ENCODE peak calls at places on chromosomes 12 and 14, in five cellular contexts. X, M, V, G and J are unnamed samples.

GRCh38 chr12:110254971-110255540 is 26.0 kb upstream of the ATP2A2 start:
- DNase-seq in X (no peak), M (no peak), V (no peak), G (no peak), J (no peak)

GRCh38 chr12:118743896-118744700 is 237.2 kb upstream of the SRRM4 start:
- DNase-seq in X (no peak), M (no peak), V (no peak), G (no peak), J (no peak)

GRCh38 chr12:55955800-55956508 is 9.9 kb downstream of the PMEL start:
- DNase-seq in X (no peak), M (no peak), V (no peak), G (no peak), J (no peak)

GRCh38 chr14:68961781-68962584 is 17.1 kb downstream of the ACTN1 start:
- DNase-seq in X (no peak), M (no peak), V (no peak), G (no peak), J (no peak)

GRCh38 chr12:131091976-131092691 is 138.4 kb downstream of the ADGRD1 start:
- DNase-seq in X (peak; percentile 30), M (no peak), V (no peak), G (no peak), J (no peak)

GRCh38 chr12:117109943-117110342 is 10.7 kb upstream of the TESC start:
- DNase-seq in X (no peak), M (no peak), V (no peak), G (no peak), J (no peak)

GRCh38 chr14:77458249-77458950 is 507 bp downstream of the AHSA1 start:
- DNase-seq in X (peak; percentile 50), M (peak; percentile 23), V (no peak), G (peak; percentile 14), J (no peak)

GRCh38 chr12:121711925-121712461 is 559 bp upstream of the TMEM120B start:
- DNase-seq in X (peak; percentile 50), M (no peak), V (peak; percentile 48), G (no peak), J (peak; percentile 41)

GRCh38 chr14:53183611-53184010 is 30.5 kb upstream of the DDHD1 start:
- DNase-seq in X (no peak), M (no peak), V (no peak), G (no peak), J (no peak)

GRCh38 chr14:69332782-69333395 is 65.2 kb downstream of the ERH start:
- DNase-seq in X (no peak), M (no peak), V (no peak), G (no peak), J (no peak)

GRCh38 chr14:86012391-86012790 is 482.4 kb downstream of the FLRT2 start:
- DNase-seq in X (no peak), M (no peak), V (no peak), G (no peak), J (no peak)

GRCh38 chr12:62848418-62848817 is 86.5 kb downstream of the PPM1H start:
- DNase-seq in X (no peak), M (peak; percentile 54), V (no peak), G (no peak), J (no peak)

GRCh38 chr12:10614056-10614370 is 604 bp upstream of the MAGOHB start:
- DNase-seq in X (no peak), M (no peak), V (no peak), G (no peak), J (no peak)

GRCh38 chr14:99183311-99183710 is 88.7 kb downstream of the BCL11B start:
- DNase-seq in X (no peak), M (no peak), V (no peak), G (no peak), J (no peak)

GRCh38 chr14:68688872-68689371 is 103.9 kb downstream of the ZFP36L1 start:
- DNase-seq in X (no peak), M (no peak), V (no peak), G (peak; percentile 49), J (no peak)

GRCh38 chr12:27505124-27505523 is 18.9 kb upstream of the PPFIBP1 start:
- DNase-seq in X (no peak), M (no peak), V (no peak), G (no peak), J (no peak)

GRCh38 chr14:35333347-35333730 is 41.2 kb downstream of the PSMA6 start:
- DNase-seq in X (no peak), M (no peak), V (no peak), G (no peak), J (no peak)

GRCh38 chr14:89165189-89165809 is 251.7 kb downstream of the FOXN3 start:
- DNase-seq in X (no peak), M (peak; percentile 63), V (no peak), G (no peak), J (no peak)

GRCh38 chr12:1932264-1932777 is 13.9 kb upstream of the CACNA2D4 start:
- DNase-seq in X (peak; percentile 50), M (no peak), V (no peak), G (no peak), J (peak; percentile 75)

GRCh38 chr12:107759410-107759809 is 1.5 kb downstream of the PRDM4 start:
- DNase-seq in X (no peak), M (peak; percentile 74), V (no peak), G (no peak), J (no peak)

GRCh38 chr12:115024531-115024930 is 340.6 kb upstream of the TBX3 start:
- DNase-seq in X (no peak), M (no peak), V (no peak), G (no peak), J (no peak)

GRCh38 chr12:10392394-10392930 is 2.6 kb upstream of the KLRK1 start:
- DNase-seq in X (peak; percentile 59), M (peak; percentile 27), V (no peak), G (no peak), J (peak; percentile 56)

GRCh38 chr12:119308743-119309456 is 25.6 kb upstream of the CCDC60 start:
- DNase-seq in X (no peak), M (no peak), V (no peak), G (peak; percentile 9), J (peak; percentile 29)

GRCh38 chr12:65857875-65858274 is 33.6 kb downstream of the HMGA2 start:
- DNase-seq in X (no peak), M (no peak), V (no peak), G (no peak), J (no peak)

GRCh38 chr14:91509878-91510170 is 286 bp downstream of the PPP4R3A start:
- DNase-seq in X (no peak), M (peak; percentile 10), V (no peak), G (no peak), J (no peak)

GRCh38 chr12:19432309-19433170 is 6.8 kb upstream of the AEBP2 start:
- DNase-seq in X (no peak), M (no peak), V (no peak), G (no peak), J (no peak)

GRCh38 chr12:11882301-11883019 is 188.3 kb upstream of the BCL2L14 start:
- DNase-seq in X (no peak), M (no peak), V (no peak), G (no peak), J (no peak)

GRCh38 chr14:105485720-105486332 is 860 bp upstream of the CRIP1 start:
- DNase-seq in X (no peak), M (no peak), V (peak; percentile 63), G (peak; percentile 59), J (peak; percentile 46)
- TF ChIP-seq CTCF in X (peak; percentile 52), M (peak; percentile 17), V (peak; percentile 14), G (peak; percentile 64), J (peak; percentile 56)

DNA sequence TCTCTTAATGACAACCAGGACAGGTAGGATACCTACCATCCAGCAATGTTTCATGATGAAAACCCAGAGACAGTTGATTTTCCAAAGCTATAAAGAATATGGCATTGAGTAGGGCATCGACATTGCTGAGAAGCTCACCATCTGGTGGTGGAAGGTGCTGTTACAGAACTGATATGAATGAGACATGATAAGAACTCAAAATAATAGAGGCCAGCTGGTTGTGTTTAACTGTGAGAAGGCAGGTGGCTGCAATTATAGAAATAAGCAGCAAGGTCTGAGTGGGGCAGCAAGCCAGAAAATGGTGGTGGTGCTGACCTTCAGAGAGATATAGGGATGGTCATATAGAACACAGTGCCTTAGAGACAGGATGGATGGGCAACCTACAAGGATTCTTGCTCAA is 449.7 kb downstream of the BTG1 start:
- DNase-seq in X (no peak), M (no peak), V (no peak), G (no peak), J (no peak)
- TF ChIP-seq CTCF in X (no peak), M (no peak), V (no peak), G (no peak), J (no peak)

GRCh38 chr12:88150063-88150462 is 8.0 kb downstream of the TMTC3 start:
- DNase-seq in X (no peak), M (no peak), V (no peak), G (no peak), J (no peak)

GRCh38 chr12:88156075-88156654 is 14.1 kb downstream of the TMTC3 start:
- DNase-seq in X (no peak), M (no peak), V (no peak), G (no peak), J (no peak)

GRCh38 chr12:88153959-88154358 is 11.9 kb downstream of the TMTC3 start:
- DNase-seq in X (no peak), M (peak; percentile 23), V (no peak), G (no peak), J (no peak)
- TF ChIP-seq CTCF in X (peak; percentile 19), M (peak; percentile 7), V (no peak), G (peak; percentile 63), J (peak; percentile 42)

GRCh38 chr12:99810718-99811593 is 163.4 kb downstream of the GARIN6 start:
- DNase-seq in X (no peak), M (peak; percentile 53), V (no peak), G (no peak), J (no peak)
- TF ChIP-seq CTCF in X (peak; percentile 8), M (peak; percentile 40), V (no peak), G (peak; percentile 67), J (no peak)

GRCh38 chr12:31702047-31702446 is 26.8 kb downstream of the AMN1 start:
- DNase-seq in X (no peak), M (no peak), V (no peak), G (no peak), J (no peak)
- TF ChIP-seq CTCF in X (peak; percentile 14), M (no peak), V (no peak), G (no peak), J (peak; percentile 45)